ENCODE peak calls at places on chromosomes 3 and 15, in nine cellular contexts. One of them, this sample, is unnamed.

GRCh38 chr15:68379759-68380290 is 52.1 kb downstream of the ITGA11 start:
- DNase-seq in SK-N-SH: no peak
- DNase-seq in CD4-positive, CD25-positive, alpha-beta regulatory T cell: no peak
- DNase-seq in HAP-1: peak; percentile 7
- DNase-seq in A549: no peak
- DNase-seq in tibial artery: peak; percentile 37
- DNase-seq in iPS DF 6.9: no peak
- DNase-seq in adrenal gland: no peak
- DNase-seq in CD8-positive, alpha-beta memory T cell: no peak
- DNase-seq in this sample: no peak

GRCh38 chr15:88813960-88814359 is 10.7 kb downstream of the ACAN start:
- DNase-seq in iPS DF 6.9: no peak
- DNase-seq in CD4-positive, CD25-positive, alpha-beta regulatory T cell: no peak
- DNase-seq in tibial artery: no peak
- DNase-seq in adrenal gland: no peak
- DNase-seq in HAP-1: no peak
- DNase-seq in SK-N-SH: no peak
- DNase-seq in CD8-positive, alpha-beta memory T cell: no peak
- DNase-seq in A549: no peak
- DNase-seq in this sample: no peak

GRCh38 chr3:152196782-152197181 is 71.9 kb upstream of the MBNL1 start:
- DNase-seq in CD4-positive, CD25-positive, alpha-beta regulatory T cell: no peak
- DNase-seq in SK-N-SH: no peak
- DNase-seq in A549: no peak
- DNase-seq in HAP-1: no peak
- DNase-seq in iPS DF 6.9: no peak
- DNase-seq in tibial artery: no peak
- DNase-seq in adrenal gland: no peak
- DNase-seq in CD8-positive, alpha-beta memory T cell: no peak
- DNase-seq in this sample: no peak

GRCh38 chr15:52095597-52096262 is 16.8 kb downstream of the BCL2L10 start:
- DNase-seq in CD8-positive, alpha-beta memory T cell: no peak
- DNase-seq in SK-N-SH: no peak
- DNase-seq in adrenal gland: no peak
- DNase-seq in A549: peak; percentile 28
- DNase-seq in tibial artery: no peak
- DNase-seq in CD4-positive, CD25-positive, alpha-beta regulatory T cell: no peak
- DNase-seq in HAP-1: no peak
- DNase-seq in iPS DF 6.9: no peak
- DNase-seq in this sample: no peak

GRCh38 chr3:29695905-29696238 is 415.0 kb downstream of the RBMS3 start:
- DNase-seq in CD4-positive, CD25-positive, alpha-beta regulatory T cell: no peak
- DNase-seq in iPS DF 6.9: no peak
- DNase-seq in CD8-positive, alpha-beta memory T cell: no peak
- DNase-seq in A549: no peak
- DNase-seq in SK-N-SH: no peak
- DNase-seq in HAP-1: no peak
- DNase-seq in tibial artery: no peak
- DNase-seq in adrenal gland: no peak
- DNase-seq in this sample: no peak

GRCh38 chr15:95843241-95843851 is 487.2 kb upstream of the NR2F2 start:
- DNase-seq in SK-N-SH: no peak
- DNase-seq in CD4-positive, CD25-positive, alpha-beta regulatory T cell: no peak
- DNase-seq in HAP-1: peak; percentile 28
- DNase-seq in iPS DF 6.9: no peak
- DNase-seq in A549: no peak
- DNase-seq in adrenal gland: no peak
- DNase-seq in CD8-positive, alpha-beta memory T cell: no peak
- DNase-seq in tibial artery: no peak
- DNase-seq in this sample: no peak

GRCh38 chr3:122258757-122259371 is 66.2 kb upstream of the CSTA start:
- DNase-seq in iPS DF 6.9: peak; percentile 35
- DNase-seq in HAP-1: peak; percentile 64
- DNase-seq in A549: peak; percentile 60
- DNase-seq in tibial artery: peak; percentile 69
- DNase-seq in SK-N-SH: peak; percentile 66
- DNase-seq in adrenal gland: peak; percentile 80
- DNase-seq in CD4-positive, CD25-positive, alpha-beta regulatory T cell: no peak
- DNase-seq in CD8-positive, alpha-beta memory T cell: no peak
- DNase-seq in this sample: peak; percentile 87

GRCh38 chr15:91186892-91187644 is 87.0 kb downstream of the SV2B start:
- DNase-seq in CD8-positive, alpha-beta memory T cell: no peak
- DNase-seq in A549: no peak
- DNase-seq in SK-N-SH: no peak
- DNase-seq in HAP-1: peak; percentile 45
- DNase-seq in tibial artery: no peak
- DNase-seq in CD4-positive, CD25-positive, alpha-beta regulatory T cell: no peak
- DNase-seq in iPS DF 6.9: peak; percentile 22
- DNase-seq in adrenal gland: no peak
- DNase-seq in this sample: no peak

GRCh38 chr3:15743587-15744009 is 54.2 kb downstream of the ANKRD28 start:
- DNase-seq in adrenal gland: no peak
- DNase-seq in SK-N-SH: no peak
- DNase-seq in CD8-positive, alpha-beta memory T cell: no peak
- DNase-seq in HAP-1: no peak
- DNase-seq in tibial artery: no peak
- DNase-seq in CD4-positive, CD25-positive, alpha-beta regulatory T cell: no peak
- DNase-seq in iPS DF 6.9: no peak
- DNase-seq in A549: no peak
- DNase-seq in this sample: no peak

GRCh38 chr15:68149059-68149458 is 56.1 kb downstream of the CALML4 start:
- DNase-seq in CD4-positive, CD25-positive, alpha-beta regulatory T cell: no peak
- DNase-seq in tibial artery: no peak
- DNase-seq in SK-N-SH: no peak
- DNase-seq in iPS DF 6.9: no peak
- DNase-seq in adrenal gland: no peak
- DNase-seq in CD8-positive, alpha-beta memory T cell: no peak
- DNase-seq in A549: no peak
- DNase-seq in HAP-1: no peak
- DNase-seq in this sample: no peak

GRCh38 chr15:44882499-44882968 is 74.0 kb upstream of the TERB2 start:
- DNase-seq in adrenal gland: no peak
- DNase-seq in tibial artery: no peak
- DNase-seq in SK-N-SH: no peak
- DNase-seq in A549: no peak
- DNase-seq in HAP-1: no peak
- DNase-seq in CD4-positive, CD25-positive, alpha-beta regulatory T cell: peak; percentile 15
- DNase-seq in iPS DF 6.9: no peak
- DNase-seq in CD8-positive, alpha-beta memory T cell: no peak
- DNase-seq in this sample: no peak
- H3K4me3 ChIP-seq in adrenal gland: no peak overlapping the region
- H3K4me3 ChIP-seq in tibial artery: no peak overlapping the region
- H3K4me3 ChIP-seq in SK-N-SH: no peak overlapping the region
- H3K4me3 ChIP-seq in A549: no peak overlapping the region
- H3K4me3 ChIP-seq in HAP-1: no peak overlapping the region
- H3K4me3 ChIP-seq in CD4-positive, CD25-positive, alpha-beta regulatory T cell: peak overlapping the region; percentile 26
- H3K4me3 ChIP-seq in iPS DF 6.9: no peak overlapping the region
- H3K4me3 ChIP-seq in CD8-positive, alpha-beta memory T cell: no peak overlapping the region
- H3K4me3 ChIP-seq in this sample: no peak overlapping the region

GRCh38 chr3:99777708-99778107 is 40.0 kb upstream of the CMSS1 start:
- DNase-seq in CD8-positive, alpha-beta memory T cell: no peak
- DNase-seq in iPS DF 6.9: no peak
- DNase-seq in A549: no peak
- DNase-seq in HAP-1: no peak
- DNase-seq in tibial artery: no peak
- DNase-seq in CD4-positive, CD25-positive, alpha-beta regulatory T cell: no peak
- DNase-seq in SK-N-SH: no peak
- DNase-seq in adrenal gland: no peak
- DNase-seq in this sample: no peak

GRCh38 chr3:99780749-99781148 is 36.9 kb upstream of the CMSS1 start:
- DNase-seq in tibial artery: no peak
- DNase-seq in A549: no peak
- DNase-seq in iPS DF 6.9: no peak
- DNase-seq in CD4-positive, CD25-positive, alpha-beta regulatory T cell: no peak
- DNase-seq in HAP-1: no peak
- DNase-seq in adrenal gland: no peak
- DNase-seq in CD8-positive, alpha-beta memory T cell: no peak
- DNase-seq in SK-N-SH: no peak
- DNase-seq in this sample: no peak

GRCh38 chr3:99774467-99774866 is 43.2 kb upstream of the CMSS1 start:
- DNase-seq in iPS DF 6.9: no peak
- DNase-seq in tibial artery: no peak
- DNase-seq in CD4-positive, CD25-positive, alpha-beta regulatory T cell: no peak
- DNase-seq in CD8-positive, alpha-beta memory T cell: no peak
- DNase-seq in A549: no peak
- DNase-seq in adrenal gland: no peak
- DNase-seq in SK-N-SH: no peak
- DNase-seq in HAP-1: no peak
- DNase-seq in this sample: no peak

GRCh38 chr3:99777210-99777549 is 40.5 kb upstream of the CMSS1 start:
- DNase-seq in iPS DF 6.9: no peak
- DNase-seq in tibial artery: no peak
- DNase-seq in CD8-positive, alpha-beta memory T cell: no peak
- DNase-seq in HAP-1: no peak
- DNase-seq in SK-N-SH: no peak
- DNase-seq in adrenal gland: no peak
- DNase-seq in A549: no peak
- DNase-seq in CD4-positive, CD25-positive, alpha-beta regulatory T cell: no peak
- DNase-seq in this sample: no peak

GRCh38 chr3:99776516-99777209 is 41.0 kb upstream of the CMSS1 start:
- DNase-seq in iPS DF 6.9: no peak
- DNase-seq in A549: no peak
- DNase-seq in SK-N-SH: no peak
- DNase-seq in CD8-positive, alpha-beta memory T cell: no peak
- DNase-seq in HAP-1: peak; percentile 31
- DNase-seq in adrenal gland: no peak
- DNase-seq in CD4-positive, CD25-positive, alpha-beta regulatory T cell: no peak
- DNase-seq in tibial artery: no peak
- DNase-seq in this sample: no peak
- H3K4me1 ChIP-seq in iPS DF 6.9: no peaks in the 10 kb centered on the region
- H3K4me1 ChIP-seq in A549: no peaks in the 10 kb centered on the region
- H3K4me1 ChIP-seq in SK-N-SH: no peaks in the 10 kb centered on the region
- H3K4me1 ChIP-seq in CD8-positive, alpha-beta memory T cell: no peaks in the 10 kb centered on the region
- H3K4me1 ChIP-seq in HAP-1: peaks cover 11% of the 10 kb centered on the region
- H3K4me1 ChIP-seq in adrenal gland: no peaks in the 10 kb centered on the region
- H3K4me1 ChIP-seq in CD4-positive, CD25-positive, alpha-beta regulatory T cell: no peaks in the 10 kb centered on the region
- H3K4me1 ChIP-seq in tibial artery: no peaks in the 10 kb centered on the region
- H3K4me1 ChIP-seq in this sample: no peaks in the 10 kb centered on the region

GRCh38 chr3:73608805-73609641 is 15.7 kb downstream of the PDZRN3 start:
- DNase-seq in CD4-positive, CD25-positive, alpha-beta regulatory T cell: no peak
- DNase-seq in adrenal gland: no peak
- DNase-seq in iPS DF 6.9: no peak
- DNase-seq in HAP-1: no peak
- DNase-seq in A549: no peak
- DNase-seq in SK-N-SH: no peak
- DNase-seq in CD8-positive, alpha-beta memory T cell: no peak
- DNase-seq in tibial artery: no peak
- DNase-seq in this sample: no peak
- H3K4me3 ChIP-seq in CD4-positive, CD25-positive, alpha-beta regulatory T cell: no peak overlapping the region
- H3K4me3 ChIP-seq in adrenal gland: no peak overlapping the region
- H3K4me3 ChIP-seq in iPS DF 6.9: no peak overlapping the region
- H3K4me3 ChIP-seq in HAP-1: no peak overlapping the region
- H3K4me3 ChIP-seq in A549: no peak overlapping the region
- H3K4me3 ChIP-seq in SK-N-SH: no peak overlapping the region
- H3K4me3 ChIP-seq in CD8-positive, alpha-beta memory T cell: no peak overlapping the region
- H3K4me3 ChIP-seq in tibial artery: no peak overlapping the region
- H3K4me3 ChIP-seq in this sample: no peak overlapping the region

GRCh38 chr3:169699070-169699469 is 35.6 kb upstream of the MECOM start:
- DNase-seq in CD8-positive, alpha-beta memory T cell: no peak
- DNase-seq in tibial artery: no peak
- DNase-seq in CD4-positive, CD25-positive, alpha-beta regulatory T cell: no peak
- DNase-seq in SK-N-SH: no peak
- DNase-seq in iPS DF 6.9: no peak
- DNase-seq in HAP-1: no peak
- DNase-seq in adrenal gland: no peak
- DNase-seq in A549: no peak
- DNase-seq in this sample: no peak
- H3K4me1 ChIP-seq in CD8-positive, alpha-beta memory T cell: no peaks in the 10 kb centered on the region
- H3K4me1 ChIP-seq in tibial artery: no peaks in the 10 kb centered on the region
- H3K4me1 ChIP-seq in CD4-positive, CD25-positive, alpha-beta regulatory T cell: no peaks in the 10 kb centered on the region
- H3K4me1 ChIP-seq in SK-N-SH: peaks cover 3% of the 10 kb centered on the region
- H3K4me1 ChIP-seq in iPS DF 6.9: no peaks in the 10 kb centered on the region
- H3K4me1 ChIP-seq in HAP-1: no peaks in the 10 kb centered on the region
- H3K4me1 ChIP-seq in adrenal gland: no peaks in the 10 kb centered on the region
- H3K4me1 ChIP-seq in A549: no peaks in the 10 kb centered on the region
- H3K4me1 ChIP-seq in this sample: no peaks in the 10 kb centered on the region

DNA sequence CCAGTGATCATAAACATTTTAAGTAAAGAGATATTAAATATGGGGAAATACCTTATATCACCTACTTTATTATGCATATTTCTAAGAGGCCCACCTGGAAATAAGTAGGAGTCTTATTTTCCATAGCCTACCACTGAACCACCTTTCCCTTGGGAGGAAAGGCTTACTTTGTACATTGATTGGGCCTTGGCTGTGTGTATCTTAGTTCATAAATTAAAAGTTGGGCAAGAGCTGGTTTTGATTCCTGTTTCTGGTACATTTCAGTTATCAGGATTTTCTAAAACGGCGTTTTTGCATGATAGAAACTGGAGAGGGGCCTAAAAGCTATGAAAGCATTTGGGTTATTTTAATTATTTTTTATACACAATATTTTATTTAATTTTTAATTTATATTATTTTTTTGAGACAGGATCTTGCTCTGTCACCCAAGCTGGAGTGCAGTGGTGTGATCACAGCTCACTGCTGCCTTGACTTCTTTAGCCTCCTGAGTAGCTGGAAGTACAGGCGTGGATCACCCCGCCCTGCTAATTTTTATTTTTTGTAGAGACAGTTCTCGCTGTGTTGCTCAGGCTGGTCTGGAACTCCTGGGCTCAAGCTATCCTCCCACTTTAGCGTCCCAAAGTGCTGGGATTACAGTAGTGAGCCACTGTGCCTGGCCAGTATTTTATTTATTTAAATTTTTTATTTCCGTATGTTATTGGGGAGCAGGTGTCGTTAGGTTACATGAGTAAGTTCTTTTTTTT is 2.6 kb downstream of the GMPS start:
- DNase-seq in SK-N-SH: no peak
- DNase-seq in CD8-positive, alpha-beta memory T cell: no peak
- DNase-seq in iPS DF 6.9: no peak
- DNase-seq in A549: no peak
- DNase-seq in adrenal gland: no peak
- DNase-seq in HAP-1: no peak
- DNase-seq in tibial artery: no peak
- DNase-seq in CD4-positive, CD25-positive, alpha-beta regulatory T cell: no peak
- DNase-seq in this sample: no peak
- H3K4me3 ChIP-seq in SK-N-SH: no peak overlapping the region
- H3K4me3 ChIP-seq in CD8-positive, alpha-beta memory T cell: no peak overlapping the region
- H3K4me3 ChIP-seq in iPS DF 6.9: no peak overlapping the region
- H3K4me3 ChIP-seq in A549: no peak overlapping the region
- H3K4me3 ChIP-seq in adrenal gland: no peak overlapping the region
- H3K4me3 ChIP-seq in HAP-1: peak overlapping the region; percentile 97
- H3K4me3 ChIP-seq in tibial artery: no peak overlapping the region
- H3K4me3 ChIP-seq in CD4-positive, CD25-positive, alpha-beta regulatory T cell: peak overlapping the region; percentile 86
- H3K4me3 ChIP-seq in this sample: no peak overlapping the region

DNA sequence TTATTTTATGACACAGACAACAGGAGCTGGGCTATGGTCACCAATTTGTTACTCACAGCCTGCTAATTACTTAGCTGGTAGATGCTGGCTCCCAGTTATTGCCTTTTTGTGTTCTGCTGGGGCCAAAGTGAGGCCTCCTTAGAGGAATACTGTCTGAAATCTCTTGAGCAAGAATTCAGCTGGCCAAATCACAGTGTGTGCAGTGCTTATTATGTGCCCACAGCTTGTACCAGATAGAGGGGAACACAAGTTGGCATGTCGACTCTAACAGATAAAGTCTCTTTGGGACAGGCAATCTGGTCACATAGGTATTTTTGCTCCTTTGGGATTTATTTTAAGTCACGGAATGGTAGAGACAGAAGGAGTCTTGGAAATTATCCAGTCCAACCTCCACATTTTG is 6.3 kb upstream of the TMEM212 start:
- DNase-seq in A549: no peak
- DNase-seq in CD8-positive, alpha-beta memory T cell: no peak
- DNase-seq in SK-N-SH: no peak
- DNase-seq in iPS DF 6.9: no peak
- DNase-seq in adrenal gland: no peak
- DNase-seq in CD4-positive, CD25-positive, alpha-beta regulatory T cell: no peak
- DNase-seq in tibial artery: no peak
- DNase-seq in HAP-1: no peak
- DNase-seq in this sample: no peak
- H3K4me1 ChIP-seq in A549: peaks cover 62% of the 10 kb centered on the region
- H3K4me1 ChIP-seq in CD8-positive, alpha-beta memory T cell: no peaks in the 10 kb centered on the region
- H3K4me1 ChIP-seq in SK-N-SH: no peaks in the 10 kb centered on the region
- H3K4me1 ChIP-seq in iPS DF 6.9: no peaks in the 10 kb centered on the region
- H3K4me1 ChIP-seq in adrenal gland: peaks cover 6% of the 10 kb centered on the region
- H3K4me1 ChIP-seq in CD4-positive, CD25-positive, alpha-beta regulatory T cell: no peaks in the 10 kb centered on the region
- H3K4me1 ChIP-seq in tibial artery: no peaks in the 10 kb centered on the region
- H3K4me1 ChIP-seq in HAP-1: peaks cover 6% of the 10 kb centered on the region
- H3K4me1 ChIP-seq in this sample: peaks cover 37% of the 10 kb centered on the region

This sample was measured in left lung.